ENCODE peak calls at places on chromosomes 3 and 15, in eight cellular contexts. One of them, this sample, is unnamed.

GRCh38 chr15:77538011-77538410 is 94.7 kb downstream of the LINGO1 start:
- DNase-seq in left ventricle myocardium inferior: no peak
- DNase-seq in AG04450: no peak
- DNase-seq in pancreas: no peak
- DNase-seq in HepG2: no peak
- DNase-seq in testis: no peak
- DNase-seq in cardiac muscle cell: no peak
- DNase-seq in transverse colon: no peak
- DNase-seq in this sample: no peak

GRCh38 chr3:48556796-48557626 is at the start of gene PFKFB4:
- DNase-seq in left ventricle myocardium inferior: peak
- DNase-seq in HepG2: peak
- DNase-seq in pancreas: peak
- DNase-seq in AG04450: peak
- DNase-seq in transverse colon: peak
- DNase-seq in testis: peak
- DNase-seq in cardiac muscle cell: peak
- DNase-seq in this sample: peak

GRCh38 chr3:15726043-15726442 is 71.7 kb downstream of the ANKRD28 start:
- DNase-seq in transverse colon: no peak
- DNase-seq in pancreas: no peak
- DNase-seq in left ventricle myocardium inferior: no peak
- DNase-seq in cardiac muscle cell: no peak
- DNase-seq in testis: no peak
- DNase-seq in HepG2: no peak
- DNase-seq in AG04450: peak
- DNase-seq in this sample: no peak

GRCh38 chr3:115825046-115825445 is 201.7 kb downstream of the GAP43 start:
- DNase-seq in transverse colon: no peak
- DNase-seq in left ventricle myocardium inferior: no peak
- DNase-seq in testis: no peak
- DNase-seq in pancreas: no peak
- DNase-seq in HepG2: peak
- DNase-seq in cardiac muscle cell: peak
- DNase-seq in AG04450: no peak
- DNase-seq in this sample: no peak

GRCh38 chr15:28191832-28192231 is 92.7 kb upstream of the OCA2 start:
- DNase-seq in pancreas: no peak
- DNase-seq in transverse colon: peak
- DNase-seq in left ventricle myocardium inferior: peak
- DNase-seq in HepG2: no peak
- DNase-seq in cardiac muscle cell: peak
- DNase-seq in testis: peak
- DNase-seq in AG04450: peak
- DNase-seq in this sample: peak

GRCh38 chr3:126461450-126462070 is 14.1 kb downstream of the ZXDC start:
- DNase-seq in AG04450: no peak
- DNase-seq in pancreas: no peak
- DNase-seq in HepG2: no peak
- DNase-seq in cardiac muscle cell: no peak
- DNase-seq in transverse colon: no peak
- DNase-seq in testis: no peak
- DNase-seq in left ventricle myocardium inferior: no peak
- DNase-seq in this sample: no peak

GRCh38 chr3:181176610-181177009 is 187.1 kb upstream of the DNAJC19 start:
- DNase-seq in HepG2: peak
- DNase-seq in left ventricle myocardium inferior: peak
- DNase-seq in pancreas: peak
- DNase-seq in testis: peak
- DNase-seq in cardiac muscle cell: peak
- DNase-seq in AG04450: peak
- DNase-seq in transverse colon: peak
- DNase-seq in this sample: peak

GRCh38 chr3:134900482-134900881 is 105.4 kb downstream of the EPHB1 start:
- DNase-seq in AG04450: no peak
- DNase-seq in cardiac muscle cell: no peak
- DNase-seq in testis: no peak
- DNase-seq in transverse colon: no peak
- DNase-seq in pancreas: no peak
- DNase-seq in left ventricle myocardium inferior: no peak
- DNase-seq in HepG2: no peak
- DNase-seq in this sample: no peak

GRCh38 chr15:59284768-59285368 is 78.2 kb downstream of the LDHAL6B start:
- DNase-seq in AG04450: no peak
- DNase-seq in transverse colon: no peak
- DNase-seq in left ventricle myocardium inferior: no peak
- DNase-seq in pancreas: no peak
- DNase-seq in HepG2: no peak
- DNase-seq in cardiac muscle cell: no peak
- DNase-seq in testis: no peak
- DNase-seq in this sample: no peak

GRCh38 chr15:100343251-100343650 is 1.5 kb upstream of the ADAMTS17 start:
- DNase-seq in testis: no peak
- DNase-seq in transverse colon: no peak
- DNase-seq in left ventricle myocardium inferior: no peak
- DNase-seq in pancreas: no peak
- DNase-seq in HepG2: no peak
- DNase-seq in AG04450: no peak
- DNase-seq in cardiac muscle cell: no peak
- DNase-seq in this sample: no peak

GRCh38 chr3:45952456-45952855 is 9.2 kb downstream of the CXCR6 start:
- DNase-seq in testis: no peak
- DNase-seq in HepG2: no peak
- DNase-seq in transverse colon: no peak
- DNase-seq in left ventricle myocardium inferior: no peak
- DNase-seq in pancreas: no peak
- DNase-seq in AG04450: no peak
- DNase-seq in cardiac muscle cell: peak
- DNase-seq in this sample: no peak

GRCh38 chr3:183597959-183598358 is 37.5 kb upstream of the KLHL24 start:
- DNase-seq in left ventricle myocardium inferior: no peak
- DNase-seq in HepG2: no peak
- DNase-seq in cardiac muscle cell: no peak
- DNase-seq in pancreas: no peak
- DNase-seq in AG04450: no peak
- DNase-seq in transverse colon: no peak
- DNase-seq in testis: no peak
- DNase-seq in this sample: no peak

GRCh38 chr3:172557515-172558220 is 34.4 kb upstream of the TNFSF10 start:
- DNase-seq in AG04450: no peak
- DNase-seq in pancreas: no peak
- DNase-seq in transverse colon: no peak
- DNase-seq in HepG2: peak
- DNase-seq in testis: no peak
- DNase-seq in left ventricle myocardium inferior: no peak
- DNase-seq in cardiac muscle cell: peak
- DNase-seq in this sample: no peak

GRCh38 chr15:36370735-36371115 is 208.7 kb upstream of the CDIN1 start:
- DNase-seq in left ventricle myocardium inferior: no peak
- DNase-seq in AG04450: no peak
- DNase-seq in cardiac muscle cell: peak
- DNase-seq in testis: no peak
- DNase-seq in transverse colon: no peak
- DNase-seq in pancreas: no peak
- DNase-seq in HepG2: peak
- DNase-seq in this sample: no peak

GRCh38 chr3:188590556-188590955 is 436.6 kb downstream of the LPP start:
- DNase-seq in transverse colon: no peak
- DNase-seq in AG04450: no peak
- DNase-seq in HepG2: no peak
- DNase-seq in cardiac muscle cell: no peak
- DNase-seq in pancreas: no peak
- DNase-seq in left ventricle myocardium inferior: no peak
- DNase-seq in testis: no peak
- DNase-seq in this sample: no peak

DNA sequence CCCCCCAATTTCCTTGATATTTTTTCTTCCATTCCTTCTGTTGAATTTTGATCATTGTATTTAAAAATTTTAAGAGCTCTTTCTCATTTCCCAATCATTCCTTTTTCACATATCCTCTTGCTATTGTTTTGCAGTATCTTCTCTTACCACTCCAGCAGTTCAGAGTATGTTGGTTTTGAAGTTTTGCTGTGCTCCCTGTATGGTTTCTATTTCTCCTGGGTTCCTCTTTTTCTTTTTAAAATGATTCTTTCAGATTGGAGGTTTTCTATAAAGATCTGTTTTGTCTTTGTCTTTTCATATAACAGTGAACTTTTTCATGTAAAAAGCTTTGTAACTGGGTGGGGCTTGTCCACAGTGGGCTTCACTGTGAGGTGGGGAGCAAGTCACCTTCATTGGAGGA is 12.8 kb downstream of the USP3 start:
- DNase-seq in left ventricle myocardium inferior: no peak
- DNase-seq in HepG2: no peak
- DNase-seq in testis: no peak
- DNase-seq in transverse colon: no peak
- DNase-seq in cardiac muscle cell: no peak
- DNase-seq in AG04450: no peak
- DNase-seq in pancreas: no peak
- DNase-seq in this sample: no peak
- H3K27ac ChIP-seq in left ventricle myocardium inferior: no peak
- H3K27ac ChIP-seq in HepG2: no peak
- H3K27ac ChIP-seq in testis: no peak
- H3K27ac ChIP-seq in transverse colon: no peak
- H3K27ac ChIP-seq in cardiac muscle cell: no peak
- H3K27ac ChIP-seq in AG04450: no peak
- H3K27ac ChIP-seq in pancreas: peak
- H3K27ac ChIP-seq in this sample: no peak

GRCh38 chr15:70260580-70260979 is 162.9 kb upstream of the TLE3 start:
- DNase-seq in AG04450: no peak
- DNase-seq in HepG2: no peak
- DNase-seq in cardiac muscle cell: no peak
- DNase-seq in transverse colon: no peak
- DNase-seq in testis: no peak
- DNase-seq in pancreas: no peak
- DNase-seq in left ventricle myocardium inferior: no peak
- DNase-seq in this sample: no peak

GRCh38 chr15:70260096-70260495 is 162.4 kb upstream of the TLE3 start:
- DNase-seq in testis: no peak
- DNase-seq in HepG2: no peak
- DNase-seq in transverse colon: no peak
- DNase-seq in AG04450: no peak
- DNase-seq in left ventricle myocardium inferior: no peak
- DNase-seq in cardiac muscle cell: no peak
- DNase-seq in pancreas: no peak
- DNase-seq in this sample: no peak

GRCh38 chr15:70258369-70259029 is 160.8 kb upstream of the TLE3 start:
- DNase-seq in left ventricle myocardium inferior: peak
- DNase-seq in pancreas: peak
- DNase-seq in HepG2: no peak
- DNase-seq in cardiac muscle cell: peak
- DNase-seq in AG04450: no peak
- DNase-seq in testis: no peak
- DNase-seq in transverse colon: peak
- DNase-seq in this sample: no peak

GRCh38 chr15:70259030-70259424 is 161.3 kb upstream of the TLE3 start:
- DNase-seq in transverse colon: peak
- DNase-seq in AG04450: peak
- DNase-seq in left ventricle myocardium inferior: peak
- DNase-seq in HepG2: no peak
- DNase-seq in cardiac muscle cell: peak
- DNase-seq in pancreas: peak
- DNase-seq in testis: peak
- DNase-seq in this sample: no peak

DNA sequence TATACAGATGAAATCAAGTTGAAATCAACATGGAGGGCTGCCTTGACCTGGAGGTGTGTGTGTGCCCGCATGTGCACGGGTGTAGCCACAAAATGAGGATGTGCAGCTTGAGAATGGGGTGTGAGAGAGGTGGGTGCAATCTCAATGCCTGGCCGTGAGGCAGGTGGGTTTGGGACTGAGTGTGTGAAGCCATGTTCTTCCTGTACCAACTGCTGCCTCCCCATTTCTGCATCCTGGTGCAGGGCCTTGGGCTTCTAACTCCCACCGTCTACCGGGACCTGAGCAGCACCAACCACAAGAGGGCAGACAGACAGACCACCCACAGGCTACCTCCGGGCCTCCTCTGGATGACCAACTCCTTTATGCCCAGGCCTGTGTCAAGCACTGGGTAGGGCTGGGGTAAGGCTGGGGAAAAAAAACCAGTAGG is 161.9 kb upstream of the TLE3 start:
- DNase-seq in HepG2: peak
- DNase-seq in cardiac muscle cell: peak
- DNase-seq in pancreas: no peak
- DNase-seq in transverse colon: no peak
- DNase-seq in testis: no peak
- DNase-seq in left ventricle myocardium inferior: no peak
- DNase-seq in AG04450: no peak
- DNase-seq in this sample: peak
- TF ChIP-seq CTCF in HepG2: peak
- TF ChIP-seq CTCF in cardiac muscle cell: no peak
- TF ChIP-seq CTCF in pancreas: no peak
- TF ChIP-seq CTCF in transverse colon: no peak
- TF ChIP-seq CTCF in testis: no peak
- TF ChIP-seq CTCF in left ventricle myocardium inferior: peak
- TF ChIP-seq CTCF in AG04450: peak
- TF ChIP-seq CTCF in this sample: peak

DNA sequence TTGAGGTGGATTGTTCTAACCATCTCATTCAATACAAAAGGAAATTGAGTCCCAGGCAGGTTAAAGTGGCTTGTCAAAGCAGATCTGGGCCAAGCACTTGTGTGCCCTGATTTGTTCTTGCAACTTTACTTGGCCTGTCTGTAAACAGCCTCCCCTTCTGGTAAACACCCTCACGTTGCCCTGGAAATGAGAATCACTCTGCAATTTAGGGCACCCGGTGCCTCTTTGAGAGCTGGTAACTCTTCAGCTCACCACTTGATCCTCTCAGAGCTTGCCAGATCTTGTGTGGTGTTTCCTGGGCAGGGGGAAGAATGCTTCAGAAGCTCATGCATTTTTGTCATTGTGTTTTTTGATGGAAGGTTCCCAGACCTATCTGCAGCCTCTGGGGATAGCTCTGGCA is 11.2 kb downstream of the MED12L start:
- DNase-seq in pancreas: no peak
- DNase-seq in AG04450: no peak
- DNase-seq in transverse colon: no peak
- DNase-seq in testis: no peak
- DNase-seq in left ventricle myocardium inferior: no peak
- DNase-seq in HepG2: no peak
- DNase-seq in cardiac muscle cell: no peak
- DNase-seq in this sample: no peak
- H3K4me3 ChIP-seq in pancreas: no peak
- H3K4me3 ChIP-seq in AG04450: no peak
- H3K4me3 ChIP-seq in transverse colon: no peak
- H3K4me3 ChIP-seq in testis: no peak
- H3K4me3 ChIP-seq in left ventricle myocardium inferior: no peak
- H3K4me3 ChIP-seq in HepG2: no peak
- H3K4me3 ChIP-seq in cardiac muscle cell: no peak
- H3K4me3 ChIP-seq in this sample: no peak

DNA sequence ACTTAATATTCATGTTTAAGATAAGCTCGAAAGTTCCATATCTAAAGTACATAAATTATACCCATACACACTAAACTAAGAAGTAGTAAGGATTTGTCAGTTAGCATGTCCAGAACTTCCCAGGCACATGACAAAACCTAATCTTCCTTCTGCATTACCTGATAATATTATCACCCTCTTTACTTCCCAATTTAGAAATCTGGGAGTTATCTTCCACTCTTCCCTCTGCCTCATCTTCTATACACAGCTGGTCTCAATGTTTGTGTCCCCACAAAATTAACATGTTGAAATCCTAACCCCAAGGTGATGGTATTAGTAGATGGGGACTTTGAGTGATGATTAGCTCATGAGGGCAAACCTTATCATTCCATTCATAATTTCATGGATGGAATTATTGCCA is 15.3 kb downstream of the GABPB1 start:
- DNase-seq in testis: no peak
- DNase-seq in left ventricle myocardium inferior: no peak
- DNase-seq in HepG2: no peak
- DNase-seq in cardiac muscle cell: no peak
- DNase-seq in pancreas: no peak
- DNase-seq in AG04450: no peak
- DNase-seq in transverse colon: no peak
- DNase-seq in this sample: no peak
- H3K27ac ChIP-seq in testis: no peak
- H3K27ac ChIP-seq in left ventricle myocardium inferior: no peak
- H3K27ac ChIP-seq in HepG2: no peak
- H3K27ac ChIP-seq in cardiac muscle cell: no peak
- H3K27ac ChIP-seq in pancreas: no peak
- H3K27ac ChIP-seq in AG04450: no peak
- H3K27ac ChIP-seq in transverse colon: no peak
- H3K27ac ChIP-seq in this sample: no peak